ENCODE peak calls at places on chromosomes 4 and X, in four cellular contexts. J is fibroblast of lung, C is psoas muscle, Z is endodermal cell. K is an unnamed sample. For H3K4me1, the result is how much of the 10 kb centered on the place peaks cover.

GRCh38 chr4:19575959-19576358 is 675.7 kb upstream of the SLIT2 start:
- DNase-seq in J (no peak), C (no peak), Z (no peak), K (no peak)

GRCh38 chr4:185395255-185395955 is at the start of gene LRP2BP:
- DNase-seq in J (no peak), C (no peak), Z (no peak), K (no peak)

GRCh38 chrX:23003121-23003520 is 3.4 kb downstream of the DDX53 start:
- DNase-seq in J (peak), C (no peak), Z (no peak), K (no peak)

GRCh38 chrX:107324493-107325310 is 118.3 kb downstream of the DNAAF6 start:
- DNase-seq in J (peak), C (no peak), Z (peak), K (peak)

GRCh38 chr4:2792711-2793577 is at the start of gene SH3BP2:
- DNase-seq in J (peak), C (peak), Z (peak), K (peak)

GRCh38 chr4:184811484-184812180 is 14.1 kb downstream of the ACSL1 start:
- DNase-seq in J (no peak), C (no peak), Z (no peak), K (no peak)

GRCh38 chr4:123904882-123905281 is 508.3 kb downstream of the SPRY1 start:
- DNase-seq in J (no peak), C (no peak), Z (no peak), K (no peak)

GRCh38 chr4:86640469-86640868 is 46.4 kb downstream of the PTPN13 start:
- DNase-seq in J (peak), C (no peak), Z (no peak), K (no peak)

GRCh38 chrX:39152106-39152649 is 350.9 kb downstream of the MID1IP1 start:
- DNase-seq in J (no peak), C (peak), Z (peak), K (no peak)

GRCh38 chrX:30822068-30822671 is 66.9 kb downstream of the TAB3 start:
- DNase-seq in J (no peak), C (no peak), Z (no peak), K (no peak)

GRCh38 chrX:316351-317325 is 2.0 kb downstream of the GTPBP6 start:
- DNase-seq in J (no peak), C (peak), Z (no peak), K (peak)

GRCh38 chrX:120769576-120770341 is 105.9 kb downstream of the CT47B1 start:
- DNase-seq in J (peak), C (no peak), Z (no peak), K (no peak)

GRCh38 chr4:2515835-2516550 is 20.5 kb upstream of the FAM193A start:
- DNase-seq in J (no peak), C (no peak), Z (no peak), K (no peak)

GRCh38 chr4:130825283-130825682 is 1729.3 kb downstream of the C4orf33 start:
- DNase-seq in J (peak), C (no peak), Z (no peak), K (no peak)

GRCh38 chr4:35038845-35039244 is 1205.5 kb downstream of the ARAP2 start:
- DNase-seq in J (no peak), C (no peak), Z (no peak), K (no peak)

GRCh38 chr4:139014391-139015268 is 951 bp upstream of the NOCT start:
- DNase-seq in J (peak), C (no peak), Z (peak), K (no peak)

GRCh38 chr4:183601381-183601780 is 57.6 kb downstream of the RWDD4 start:
- DNase-seq in J (no peak), C (no peak), Z (no peak), K (no peak)

GRCh38 chr4:86974481-86975050 is 39.8 kb downstream of the AFF1 start:
- DNase-seq in J (no peak), C (no peak), Z (no peak), K (no peak)

GRCh38 chr4:85092536-85092935 is 126.0 kb upstream of the WDFY3 start:
- DNase-seq in J (no peak), C (no peak), Z (no peak), K (no peak)

GRCh38 chrX:65874110-65874509 is 165.8 kb downstream of the VSIG4 start:
- DNase-seq in J (no peak), C (no peak), Z (peak), K (no peak)

GRCh38 chrX:115366535-115366934 is 77.0 kb downstream of the LUZP4 start:
- DNase-seq in J (no peak), C (no peak), Z (no peak), K (no peak)

GRCh38 chrX:39052751-39053150 is 251.5 kb downstream of the MID1IP1 start:
- DNase-seq in J (no peak), C (no peak), Z (no peak), K (no peak)

GRCh38 chr4:149897784-149898183 is 82.1 kb upstream of the IQCM start:
- DNase-seq in J (peak), C (no peak), Z (no peak), K (no peak)

GRCh38 chrX:151825927-151826471 is 86.7 kb upstream of the MAGEA4 start:
- DNase-seq in J (peak), C (no peak), Z (no peak), K (peak)

GRCh38 chrX:133638285-133638684 is 223.0 kb upstream of the GPC4 start:
- DNase-seq in J (peak), C (no peak), Z (no peak), K (no peak)

GRCh38 chr4:53055716-53056413 is 193.7 kb downstream of the RASL11B start:
- DNase-seq in J (peak), C (no peak), Z (no peak), K (no peak)

GRCh38 chr4:168880811-168881595 is 129.1 kb downstream of the CBR4 start:
- DNase-seq in J (no peak), C (no peak), Z (no peak), K (no peak)

GRCh38 chrX:9644335-9644734 is 121.3 kb downstream of the GPR143 start:
- DNase-seq in J (no peak), C (no peak), Z (no peak), K (no peak)

GRCh38 chr4:138494931-138495330 is 252.8 kb upstream of the SLC7A11 start:
- DNase-seq in J (peak), C (no peak), Z (peak), K (no peak)

GRCh38 chrX:140050906-140051305 is 85.6 kb upstream of the CXorf66 start:
- DNase-seq in J (peak), C (no peak), Z (no peak), K (no peak)

GRCh38 chr4:127486248-127486647 is 146.5 kb upstream of the INTU start:
- DNase-seq in J (no peak), C (no peak), Z (no peak), K (no peak)

GRCh38 chr4:14749910-14750309 is 252.4 kb upstream of the CPEB2 start:
- DNase-seq in J (peak), C (no peak), Z (peak), K (peak)

GRCh38 chrX:68428431-68428830 is 4.9 kb downstream of the OPHN1 start:
- DNase-seq in J (peak), C (no peak), Z (no peak), K (no peak)

DNA sequence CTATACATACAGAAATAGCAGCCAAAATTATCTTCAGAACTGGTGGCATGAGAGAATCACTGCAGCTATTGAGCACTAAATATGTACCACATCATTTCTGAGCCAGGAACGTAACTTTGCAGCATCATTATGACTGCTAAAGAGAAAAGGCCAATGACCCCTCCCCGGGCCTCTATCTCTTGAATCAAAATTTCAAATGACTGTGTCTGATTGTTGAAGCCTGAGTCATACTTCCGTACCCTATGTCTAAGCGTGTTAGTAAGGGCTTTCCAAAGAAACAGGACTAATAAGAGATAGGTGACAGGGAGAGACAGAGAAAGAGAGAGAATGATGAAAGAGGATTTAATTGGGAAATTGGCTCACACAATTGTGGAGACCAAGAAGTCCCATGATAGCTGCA is 445.5 kb upstream of the SPANXN1 start:
- DNase-seq in J (no peak), C (no peak), Z (no peak), K (no peak)
- H3K4me1 ChIP-seq in J (under half), C (under half), Z (under half), K (under half)

DNA sequence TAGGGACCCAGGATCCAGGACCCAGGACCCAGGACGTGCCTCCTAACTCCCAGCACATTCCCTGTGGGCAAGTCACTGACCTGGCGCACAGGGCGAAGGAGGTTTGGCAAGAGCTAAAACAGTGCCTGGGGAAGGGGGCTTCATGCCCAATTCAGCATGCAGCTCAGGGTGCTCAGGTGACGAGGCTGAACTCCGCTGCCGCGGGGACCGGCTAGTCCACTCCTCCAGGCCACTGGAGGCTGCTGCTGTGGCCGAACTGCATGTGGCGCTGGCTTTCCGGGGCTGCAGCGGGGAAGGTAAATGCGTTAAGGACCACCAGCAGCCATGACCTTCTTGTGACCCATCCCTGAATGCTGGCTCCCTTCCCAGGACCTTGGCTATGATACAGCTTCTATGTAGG is 4.9 kb upstream of the PIM2 start:
- DNase-seq in J (no peak), C (no peak), Z (no peak), K (no peak)
- H3K4me1 ChIP-seq in J (under half), C (under half), Z (under half), K (under half)

DNA sequence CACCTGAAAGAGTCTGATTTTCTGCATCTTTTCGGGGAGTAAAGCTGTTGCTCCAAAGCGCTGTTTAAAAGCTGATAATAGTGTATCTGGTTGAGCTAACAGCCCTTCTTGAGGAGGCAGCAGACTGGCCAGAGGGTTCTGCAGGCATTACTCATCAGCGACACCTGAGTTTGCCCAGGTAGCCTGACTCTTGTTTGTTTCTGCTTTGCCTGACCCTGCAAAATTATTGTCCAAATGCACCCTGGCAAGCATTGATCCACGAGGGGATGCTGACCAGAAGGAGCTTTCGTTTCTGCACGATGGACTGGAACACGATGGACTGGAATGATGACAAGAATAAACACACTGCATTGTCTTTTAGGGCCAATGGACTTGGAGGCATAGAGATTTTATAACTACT is 6.2 kb downstream of the CD99 start:
- DNase-seq in J (no peak), C (no peak), Z (no peak), K (no peak)
- H3K4me1 ChIP-seq in J (under half), C (half or more), Z (under half), K (under half)

DNA sequence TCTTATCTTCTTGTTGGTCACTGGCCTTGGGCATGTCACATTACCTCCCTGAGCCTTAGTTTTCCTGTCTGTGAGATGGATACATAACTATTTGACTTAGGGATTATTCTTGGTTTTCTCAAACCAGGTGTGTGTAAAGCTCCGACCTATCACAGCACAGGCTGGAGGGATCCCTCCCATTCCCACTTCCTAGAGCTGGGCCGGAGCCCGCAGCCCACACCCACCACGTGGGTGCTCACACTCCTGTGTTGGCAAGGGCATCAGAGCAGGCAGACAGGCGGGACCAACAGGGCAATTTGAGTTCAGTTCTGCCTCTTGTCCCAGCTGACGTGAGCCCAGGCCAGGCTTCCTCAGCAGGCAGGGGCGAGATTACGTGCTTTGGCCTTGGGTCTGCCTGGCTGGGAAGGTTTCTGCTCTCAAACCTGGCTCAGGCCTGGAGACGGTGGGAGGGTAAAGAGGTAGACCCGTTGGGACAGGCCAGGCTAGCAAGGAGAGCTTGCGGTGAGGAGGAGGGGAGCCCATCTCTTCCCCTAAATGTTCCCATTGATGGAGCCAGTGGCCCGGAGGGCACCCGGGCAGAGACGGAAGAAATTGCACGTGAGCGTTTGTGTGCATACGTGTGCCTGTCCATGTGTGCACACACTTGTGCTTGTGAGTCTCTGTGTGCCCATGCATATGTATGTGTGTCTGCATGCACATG is 734 bp upstream of the SH3TC1 start:
- DNase-seq in J (no peak), C (no peak), Z (no peak), K (peak)
- H3K4me1 ChIP-seq in J (under half), C (under half), Z (under half), K (under half)

DNA sequence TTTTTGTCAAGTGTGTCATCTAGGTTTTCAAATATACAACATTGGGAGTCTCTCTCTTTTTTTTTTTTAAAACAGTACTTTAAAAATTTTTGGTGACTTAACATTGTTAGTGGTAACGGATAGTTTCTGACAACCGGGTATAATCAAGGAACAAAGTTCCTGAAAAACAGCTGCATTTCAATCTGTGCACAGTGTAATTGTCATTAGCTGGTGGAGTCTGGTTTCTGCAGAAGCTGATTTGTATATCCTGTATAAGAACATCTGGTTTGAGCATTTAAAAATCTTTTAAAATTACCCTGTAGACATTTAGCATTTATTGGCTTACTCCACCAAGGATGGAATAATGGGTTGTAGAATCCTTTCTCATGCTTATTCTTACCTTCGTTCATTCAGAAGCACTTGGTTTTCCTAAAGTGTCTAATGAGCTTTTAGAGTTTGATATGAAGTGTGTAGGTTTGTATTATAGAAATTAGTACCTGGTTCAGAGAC is 11.2 kb downstream of the JADE1 start:
- DNase-seq in J (no peak), C (no peak), Z (no peak), K (no peak)
- H3K4me1 ChIP-seq in J (under half), C (under half), Z (under half), K (under half)

GRCh38 chr4:142697928-142698327 is 148.2 kb downstream of the INPP4B start:
- DNase-seq in J (no peak), C (no peak), Z (no peak), K (no peak)
- H3K4me1 ChIP-seq in J (under half), C (under half), Z (under half), K (under half)

K was measured in mucosa of descending colon.